ENCODE peak calls at places on chromosomes 12 and 14, in seven cellular contexts. X is WTC11; K is WERI-Rb-1; G is NCI-H1092 treated with DMSO at 0.1 percent for 48 hours; R is activated CD4-positive, CD25-positive, alpha-beta regulatory T cell; M is AG10803; E is iris pigment epithelial cell. Q is an unnamed sample.

GRCh38 chr12:120439646-120440247 is 1.8 kb downstream of the COX6A1 start:
- DNase-seq in X (peak), E (peak), M (peak), G (peak), R (peak), K (peak), Q (peak)

GRCh38 chr12:57889541-57889989 is 43.0 kb upstream of the CTDSP2 start:
- DNase-seq in R (no peak), E (peak), G (peak), K (no peak), M (peak), X (no peak), Q (no peak)

GRCh38 chr12:42846782-42847181 is 257.2 kb upstream of the PRICKLE1 start:
- DNase-seq in K (no peak), M (peak), X (no peak), R (no peak), E (peak), G (no peak), Q (no peak)

GRCh38 chr12:124694846-124695497 is 127.6 kb upstream of the NCOR2 start:
- DNase-seq in R (no peak), G (no peak), M (peak), K (no peak), E (peak), X (no peak), Q (peak)

GRCh38 chr12:92078167-92079053 is 67.2 kb downstream of the BTG1 start:
- DNase-seq in M (peak), R (no peak), K (no peak), E (peak), X (no peak), G (no peak), Q (no peak)

GRCh38 chr12:47733142-47733541 is 7.9 kb upstream of the ENDOU start:
- DNase-seq in G (no peak), M (no peak), E (no peak), K (no peak), R (no peak), X (no peak), Q (no peak)

GRCh38 chr14:85702937-85703336 is 173.0 kb downstream of the FLRT2 start:
- DNase-seq in R (no peak), X (no peak), K (no peak), M (peak), E (peak), G (no peak), Q (no peak)

GRCh38 chr12:47225356-47225755 is 145.6 kb upstream of the AMIGO2 start:
- DNase-seq in X (no peak), R (no peak), M (no peak), E (no peak), G (no peak), K (no peak), Q (no peak)

GRCh38 chr12:75665216-75665615 is 153.8 kb upstream of the KRR1 start:
- DNase-seq in R (no peak), K (no peak), G (no peak), X (no peak), E (peak), M (peak), Q (no peak)

GRCh38 chr12:131210506-131211278 is 257.0 kb downstream of the ADGRD1 start:
- DNase-seq in M (no peak), K (no peak), R (no peak), E (no peak), X (no peak), G (no peak), Q (no peak)

GRCh38 chr12:113697646-113698504 is 226.2 kb upstream of the LHX5 start:
- DNase-seq in K (peak), X (no peak), R (no peak), G (peak), E (no peak), M (no peak), Q (no peak)

GRCh38 chr14:81427348-81428058 is 27.4 kb upstream of the STON2 start:
- DNase-seq in R (no peak), E (no peak), M (no peak), G (no peak), K (no peak), X (no peak), Q (peak)

GRCh38 chr12:83016226-83016835 is 329.6 kb downstream of the TMTC2 start:
- DNase-seq in R (no peak), M (peak), K (no peak), E (peak), G (no peak), X (no peak), Q (no peak)

GRCh38 chr12:18141583-18141982 is 51.6 kb upstream of the RERGL start:
- DNase-seq in R (no peak), E (peak), G (no peak), K (no peak), X (no peak), M (peak), Q (no peak)

GRCh38 chr12:89525002-89525823 is 617 bp upstream of the GALNT4 start:
- DNase-seq in M (peak), R (no peak), X (peak), G (peak), E (peak), K (peak), Q (peak)

Q was measured in SW480.